ENCODE peak calls at places on chromosomes 4 and X, in six cellular contexts. L is retinal pigment epithelial cell, C is left lung, T is GM12865, D is fibroblast of villous mesenchyme, U is uterus. Y is an unnamed sample.

GRCh38 chr4:169352332-169352731 is 81.6 kb upstream of the SH3RF1 start:
- DNase-seq in T (no peak), L (no peak), C (no peak), D (no peak), U (no peak), Y (no peak)

GRCh38 chrX:17473021-17473420 is 98.0 kb downstream of the NHS start:
- DNase-seq in U (no peak), L (no peak), D (no peak), C (no peak), T (no peak), Y (no peak)

GRCh38 chr4:142265536-142265935 is 580.6 kb downstream of the INPP4B start:
- DNase-seq in U (no peak), L (peak), D (peak), C (no peak), T (peak), Y (no peak)

GRCh38 chrX:18873189-18873791 is 110.6 kb downstream of the PHKA2 start:
- DNase-seq in D (peak), T (no peak), U (peak), L (peak), C (no peak), Y (peak)

GRCh38 chrX:118577041-118577440 is 81.4 kb downstream of the DOCK11 start:
- DNase-seq in U (no peak), D (no peak), T (no peak), L (no peak), C (peak), Y (no peak)

GRCh38 chr4:56238251-56238650 is 149.0 kb downstream of the AASDH start:
- DNase-seq in L (no peak), C (no peak), D (no peak), U (no peak), T (no peak), Y (no peak)

GRCh38 chr4:105698607-105699006 is 9.9 kb downstream of the INTS12 start:
- DNase-seq in U (no peak), L (no peak), C (no peak), T (no peak), D (no peak), Y (no peak)

GRCh38 chr4:59712474-59712873 is 1487.7 kb upstream of the ADGRL3 start:
- DNase-seq in D (no peak), T (no peak), C (no peak), L (no peak), U (no peak), Y (no peak)

GRCh38 chr4:6633091-6633906 is 7.2 kb upstream of the MRFAP1 start:
- DNase-seq in C (no peak), T (no peak), U (no peak), L (no peak), D (peak), Y (peak)

GRCh38 chrX:78923198-78924015 is 21.8 kb upstream of the P2RY10 start:
- DNase-seq in C (no peak), T (peak), D (no peak), L (no peak), U (no peak), Y (no peak)

GRCh38 chrX:45894864-45895645 is 650.2 kb downstream of the ZNF674 start:
- DNase-seq in L (no peak), C (no peak), T (no peak), D (no peak), U (no peak), Y (no peak)

GRCh38 chr4:156962551-156962974 is 9.0 kb downstream of the PDGFC start:
- DNase-seq in T (no peak), L (peak), D (peak), C (no peak), U (peak), Y (peak)

GRCh38 chrX:124594017-124594651 is 247.8 kb downstream of the SH2D1A start:
- DNase-seq in D (no peak), U (no peak), L (no peak), C (no peak), T (no peak), Y (peak)

GRCh38 chr4:183747931-183748664 is 89.0 kb downstream of the TRAPPC11 start:
- DNase-seq in T (no peak), L (peak), D (no peak), C (no peak), U (no peak), Y (peak)

GRCh38 chrX:136725446-136726104 is 55.2 kb downstream of the ARHGEF6 start:
- DNase-seq in T (no peak), C (no peak), D (peak), L (peak), U (peak), Y (peak)

GRCh38 chr4:4642201-4643025 is 100.6 kb upstream of the STX18 start:
- DNase-seq in D (no peak), L (no peak), T (no peak), U (no peak), C (no peak), Y (no peak)

GRCh38 chr4:153005914-153006381 is 69.8 kb downstream of the FHDC1 start:
- DNase-seq in L (no peak), D (no peak), C (no peak), U (no peak), T (no peak), Y (no peak)

GRCh38 chr4:117700111-117700892 is 334.0 kb upstream of the NDST3 start:
- DNase-seq in T (peak), L (no peak), C (no peak), U (no peak), D (no peak), Y (no peak)

GRCh38 chr4:147768113-147768512 is 36.2 kb downstream of the ARHGAP10 start:
- DNase-seq in T (no peak), U (no peak), L (no peak), D (peak), C (no peak), Y (peak)

GRCh38 chr4:82401600-82401999 is 27.8 kb upstream of the HNRNPD start:
- DNase-seq in L (no peak), T (no peak), C (no peak), D (no peak), U (no peak), Y (no peak)

GRCh38 chr4:63325140-63325539 is 1084.1 kb downstream of the TECRL start:
- DNase-seq in L (no peak), U (no peak), T (no peak), C (no peak), D (no peak), Y (peak)

GRCh38 chr4:118351851-118352827 is 664 bp downstream of the PRSS12 start:
- DNase-seq in U (no peak), T (peak), L (no peak), C (peak), D (no peak), Y (no peak)

GRCh38 chr4:114727426-114727825 is 128.8 kb downstream of the UGT8 start:
- DNase-seq in T (no peak), U (no peak), C (no peak), D (no peak), L (no peak), Y (no peak)

GRCh38 chr4:39568805-39569204 is 41.6 kb upstream of the UGDH start:
- DNase-seq in C (no peak), U (no peak), T (peak), D (no peak), L (no peak), Y (no peak)

GRCh38 chr4:186808635-186809018 is 85.0 kb upstream of the FAT1 start:
- DNase-seq in C (no peak), D (peak), L (no peak), T (no peak), U (peak), Y (peak)

GRCh38 chr4:13240066-13240465 is 244.1 kb downstream of the RAB28 start:
- DNase-seq in T (no peak), U (no peak), L (no peak), C (no peak), D (peak), Y (no peak)

GRCh38 chr4:76067652-76068286 is 6.7 kb upstream of the ART3 start:
- DNase-seq in L (no peak), D (peak), C (no peak), U (peak), T (peak), Y (peak)

GRCh38 chr4:157018920-157019490 is 47.4 kb upstream of the PDGFC start:
- DNase-seq in D (no peak), C (no peak), U (no peak), L (no peak), T (no peak), Y (no peak)

GRCh38 chr4:133968174-133968573 is 233.4 kb downstream of the PABPC4L start:
- DNase-seq in D (no peak), U (no peak), T (no peak), C (no peak), L (no peak), Y (no peak)

GRCh38 chrX:7120578-7121219 is 26.8 kb upstream of the STS start:
- DNase-seq in T (no peak), U (no peak), D (peak), C (no peak), L (peak), Y (no peak)

GRCh38 chr4:135838889-135839288 is 1637.3 kb upstream of the PABPC4L start:
- DNase-seq in D (no peak), U (no peak), L (peak), C (no peak), T (no peak), Y (peak)

GRCh38 chr4:162841769-162842168 is 324.9 kb downstream of the NAF1 start:
- DNase-seq in D (no peak), C (no peak), T (no peak), U (no peak), L (no peak), Y (no peak)

GRCh38 chr4:768995-769394 is 56.9 kb downstream of the CPLX1 start:
- DNase-seq in D (no peak), L (no peak), U (no peak), T (no peak), C (peak), Y (no peak)
- H3K4me3 ChIP-seq in D (no peak), L (no peak), U (no peak), T (no peak), C (no peak), Y (no peak)

DNA sequence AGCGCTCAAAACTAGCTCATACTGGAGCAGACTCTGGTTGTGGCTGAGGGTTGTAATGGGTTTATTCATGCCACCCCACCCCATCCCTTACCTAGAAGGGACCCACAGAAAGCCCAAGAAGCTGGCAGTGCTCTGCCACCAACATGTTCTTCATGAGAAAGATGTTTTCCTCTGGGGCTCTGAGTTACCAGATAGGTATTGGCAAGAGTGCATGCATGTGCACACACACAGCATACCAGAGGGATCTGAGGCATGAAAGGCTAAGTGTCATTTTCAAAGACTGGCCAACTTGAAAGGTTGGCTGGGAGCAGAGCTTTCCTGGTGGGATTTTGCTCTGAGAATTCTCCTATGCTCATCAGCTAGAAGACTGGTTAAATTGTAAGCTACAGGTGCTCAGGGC is 65.2 kb downstream of the PHOX2B start:
- DNase-seq in C (no peak), L (no peak), T (no peak), U (no peak), D (no peak), Y (no peak)
- H3K4me3 ChIP-seq in C (no peak), L (no peak), T (no peak), U (no peak), D (no peak), Y (no peak)

GRCh38 chr4:576245-576821 is at the start of gene TMEM271:
- DNase-seq in L (no peak), D (no peak), C (peak), T (no peak), U (no peak), Y (no peak)

GRCh38 chr4:576991-577498 is 950 bp upstream of the TMEM271 start:
- DNase-seq in L (no peak), C (no peak), T (no peak), U (no peak), D (no peak), Y (no peak)

GRCh38 chr4:579543-580175 is 3.6 kb upstream of the TMEM271 start:
- DNase-seq in D (no peak), U (no peak), C (no peak), T (no peak), L (no peak), Y (no peak)

GRCh38 chr4:577499-578450 is 1.7 kb upstream of the TMEM271 start:
- DNase-seq in L (peak), D (peak), T (no peak), C (peak), U (no peak), Y (no peak)

GRCh38 chr4:578451-579443 is 2.7 kb upstream of the TMEM271 start:
- DNase-seq in U (no peak), C (peak), D (no peak), L (no peak), T (no peak), Y (no peak)
- H3K4me3 ChIP-seq in U (no peak), C (no peak), D (no peak), L (no peak), T (no peak), Y (no peak)

GRCh38 chr4:185211641-185212040 is 2.2 kb downstream of the SNX25 start:
- DNase-seq in T (no peak), L (no peak), C (no peak), U (no peak), D (no peak), Y (no peak)
- H3K4me3 ChIP-seq in T (peak), L (peak), C (peak), U (no peak), D (peak), Y (no peak)

GRCh38 chr4:53364624-53365023 is 1.2 kb downstream of the SCFD2 start:
- DNase-seq in U (no peak), L (no peak), T (no peak), C (no peak), D (no peak), Y (no peak)
- H3K4me3 ChIP-seq in U (peak), L (peak), T (peak), C (peak), D (peak), Y (peak)

DNA sequence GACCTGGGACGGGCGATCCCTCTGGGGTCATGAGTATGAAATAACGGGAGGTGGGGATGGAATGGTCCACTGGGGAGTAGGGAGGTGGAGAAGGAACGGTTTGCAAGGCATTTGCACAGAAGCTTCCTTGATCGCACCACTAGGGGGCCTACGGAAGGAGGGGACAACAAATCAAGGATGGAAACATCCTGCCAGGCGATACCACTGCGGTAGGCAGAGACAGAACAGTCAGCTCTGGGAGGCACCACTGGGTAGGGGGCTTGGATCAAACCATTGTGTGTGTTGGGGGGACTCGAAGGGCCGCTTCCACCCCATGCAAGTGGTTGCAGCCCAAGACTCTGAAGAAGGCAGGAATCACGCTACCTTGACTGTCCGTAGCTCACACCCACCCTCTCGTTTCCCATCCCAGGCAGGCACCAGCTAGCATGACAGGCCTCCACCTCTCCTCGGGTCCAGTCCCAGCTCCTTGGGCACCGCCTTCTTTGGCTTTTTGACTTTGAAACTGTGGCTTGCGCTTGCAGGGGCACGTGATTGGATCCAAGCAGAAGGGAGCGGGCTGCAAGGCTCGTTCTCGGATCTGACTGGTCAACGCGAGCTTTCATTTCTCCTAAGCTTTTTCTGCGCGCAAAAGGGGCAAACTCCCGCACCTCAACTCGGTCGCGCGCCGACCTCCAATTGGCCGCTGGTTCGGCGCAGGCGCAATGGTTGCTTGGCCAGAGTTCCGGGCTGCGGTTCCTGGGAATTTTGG is 28.4 kb downstream of the GAGE1 start:
- DNase-seq in C (no peak), T (peak), D (no peak), L (no peak), U (no peak), Y (no peak)
- H3K4me3 ChIP-seq in C (no peak), T (no peak), D (no peak), L (no peak), U (no peak), Y (no peak)

GRCh38 chr4:8269535-8270417 is at the start of gene HTRA3:
- DNase-seq in C (no peak), D (peak), L (no peak), U (peak), T (no peak), Y (no peak)
- H3K4me3 ChIP-seq in C (peak), D (peak), L (no peak), U (peak), T (no peak), Y (peak)

Y was measured in skeletal muscle cell.